ENCODE peak calls at places on chromosomes 2 and 18, in nine cellular contexts. Q is AG04450; S is Daoy; X is mesenteric fat pad; J is B cell; N is lower lobe of right lung; Y is activated CD4-positive, alpha-beta T cell treated with anti-CD3 and anti-CD28 coated beads, Interleukin-2, amount 50 U/mL, for 4 hours; F is tibial artery; G is GM12865. D is an unnamed sample.

GRCh38 chr2:54308186-54308585 is 52.2 kb upstream of the TSPYL6 start:
- DNase-seq in S (no peak), Y (no peak), Q (no peak), N (no peak), F (no peak), G (no peak), J (no peak), X (no peak), D (no peak)

GRCh38 chr2:10267036-10267435 is 35.7 kb upstream of the HPCAL1 start:
- DNase-seq in F (peak), J (no peak), X (peak), G (no peak), Q (no peak), Y (no peak), S (no peak), N (no peak), D (no peak)

GRCh38 chr2:153645640-153646039 is 167.1 kb upstream of the RPRM start:
- DNase-seq in J (no peak), X (no peak), G (no peak), Q (no peak), S (no peak), N (no peak), F (no peak), Y (no peak), D (no peak)

GRCh38 chr18:58263055-58263732 is 219.2 kb downstream of the NEDD4L start:
- DNase-seq in J (no peak), S (peak), N (no peak), Q (no peak), F (no peak), G (no peak), X (no peak), Y (no peak), D (no peak)

GRCh38 chr2:235195921-235196320 is 244.1 kb downstream of the SH3BP4 start:
- DNase-seq in Y (no peak), S (no peak), N (no peak), G (no peak), Q (no peak), X (no peak), J (no peak), F (no peak), D (no peak)

GRCh38 chr2:169258045-169258601 is 104.2 kb downstream of the LRP2 start:
- DNase-seq in X (no peak), G (no peak), J (no peak), Y (no peak), S (no peak), Q (no peak), F (no peak), N (no peak), D (no peak)

GRCh38 chr18:32438173-32438572 is 32.5 kb downstream of the GAREM1 start:
- DNase-seq in Y (no peak), N (no peak), G (no peak), S (no peak), Q (no peak), F (no peak), X (no peak), J (no peak), D (no peak)

GRCh38 chr2:170340693-170341068 is 162.7 kb downstream of the MYO3B start:
- DNase-seq in X (no peak), N (no peak), Q (no peak), F (no peak), Y (no peak), J (no peak), S (no peak), G (peak), D (no peak)

GRCh38 chr2:46276652-46277051 is 20.6 kb upstream of the EPAS1 start:
- DNase-seq in G (no peak), S (no peak), N (no peak), Y (no peak), F (no peak), Q (no peak), J (no peak), X (no peak), D (no peak)